ENCODE peak calls at places on chromosome 17, in five cellular contexts. M is stomach, Z is cardiac muscle cell, R is GM23338, J is prostate gland. S is an unnamed sample. For H3K4me1 and H3K36me3, the result is how much of the 10 kb centered on the place peaks cover.

GRCh38 chr17:78174332-78174869 is 6.0 kb downstream of the SYNGR2 start:
- DNase-seq in R (no peak), M (peak), J (peak), Z (no peak), S (peak)

GRCh38 chr17:34245496-34245895 is 9.6 kb upstream of the CCL2 start:
- DNase-seq in J (no peak), M (no peak), R (no peak), Z (no peak), S (no peak)

GRCh38 chr17:70332356-70332755 is 163.0 kb downstream of the KCNJ2 start:
- DNase-seq in J (no peak), M (no peak), R (no peak), Z (no peak), S (no peak)

GRCh38 chr17:81665205-81666091 is 957 bp downstream of the OXLD1 start:
- DNase-seq in Z (peak), M (no peak), R (peak), J (no peak), S (no peak)

GRCh38 chr17:50219345-50219744 is 17.9 kb upstream of the COL1A1 start:
- DNase-seq in M (no peak), J (no peak), R (no peak), Z (peak), S (no peak)

GRCh38 chr17:44094701-44095387 is 24.3 kb downstream of the G6PC3 start:
- DNase-seq in J (no peak), M (no peak), Z (no peak), R (peak), S (no peak)

GRCh38 chr17:69523252-69523861 is 108.9 kb downstream of the MAP2K6 start:
- DNase-seq in M (no peak), J (peak), Z (peak), R (peak), S (no peak)

GRCh38 chr17:76709077-76709950 is 1.5 kb downstream of the MXRA7 start:
- DNase-seq in Z (peak), M (peak), R (peak), J (peak), S (peak)

GRCh38 chr17:11240041-11240801 is 792 bp upstream of the SHISA6 start:
- DNase-seq in R (peak), J (peak), Z (no peak), M (peak), S (no peak)

GRCh38 chr17:43723697-43724359 is 34.8 kb downstream of the SOST start:
- DNase-seq in Z (peak), M (no peak), R (no peak), J (no peak), S (no peak)

GRCh38 chr17:56021681-56022205 is 131.5 kb upstream of the ANKFN1 start:
- DNase-seq in Z (no peak), M (no peak), J (no peak), R (no peak), S (no peak)

GRCh38 chr17:78494961-78495330 is 82.2 kb downstream of the DNAH17 start:
- DNase-seq in J (no peak), Z (no peak), M (no peak), R (no peak), S (no peak)

GRCh38 chr17:55756689-55757088 is 5.8 kb downstream of the PCTP start:
- DNase-seq in R (no peak), J (no peak), M (no peak), Z (no peak), S (no peak)

GRCh38 chr17:20200016-20200788 is 191.0 kb downstream of the SPECC1 start:
- DNase-seq in R (no peak), M (no peak), J (no peak), Z (no peak), S (no peak)

GRCh38 chr17:69105907-69106730 is 35.6 kb downstream of the ABCA6 start:
- DNase-seq in Z (no peak), M (no peak), R (no peak), J (no peak), S (no peak)

GRCh38 chr17:44905006-44906000 is 6.1 kb upstream of the EFTUD2 start:
- DNase-seq in R (no peak), Z (no peak), M (no peak), J (no peak), S (no peak)

GRCh38 chr17:42436401-42436800 is 13.3 kb upstream of the CAVIN1 start:
- DNase-seq in R (no peak), M (no peak), Z (peak), J (no peak), S (no peak)

GRCh38 chr17:38559025-38559879 is 46.5 kb downstream of the SRCIN1 start:
- DNase-seq in M (peak), J (peak), R (peak), Z (peak), S (peak)

GRCh38 chr17:6470146-6470718 is 26.0 kb downstream of the PIMREG start:
- DNase-seq in Z (no peak), M (no peak), J (no peak), R (no peak), S (no peak)

GRCh38 chr17:6473128-6473767 is 29.0 kb downstream of the PIMREG start:
- DNase-seq in M (peak), J (peak), R (peak), Z (peak), S (peak)

GRCh38 chr17:6472517-6472916 is 28.3 kb downstream of the PIMREG start:
- DNase-seq in R (no peak), Z (no peak), M (no peak), J (no peak), S (no peak)

GRCh38 chr17:6470751-6471521 is 26.7 kb downstream of the PIMREG start:
- DNase-seq in J (no peak), R (no peak), M (no peak), Z (no peak), S (no peak)

DNA sequence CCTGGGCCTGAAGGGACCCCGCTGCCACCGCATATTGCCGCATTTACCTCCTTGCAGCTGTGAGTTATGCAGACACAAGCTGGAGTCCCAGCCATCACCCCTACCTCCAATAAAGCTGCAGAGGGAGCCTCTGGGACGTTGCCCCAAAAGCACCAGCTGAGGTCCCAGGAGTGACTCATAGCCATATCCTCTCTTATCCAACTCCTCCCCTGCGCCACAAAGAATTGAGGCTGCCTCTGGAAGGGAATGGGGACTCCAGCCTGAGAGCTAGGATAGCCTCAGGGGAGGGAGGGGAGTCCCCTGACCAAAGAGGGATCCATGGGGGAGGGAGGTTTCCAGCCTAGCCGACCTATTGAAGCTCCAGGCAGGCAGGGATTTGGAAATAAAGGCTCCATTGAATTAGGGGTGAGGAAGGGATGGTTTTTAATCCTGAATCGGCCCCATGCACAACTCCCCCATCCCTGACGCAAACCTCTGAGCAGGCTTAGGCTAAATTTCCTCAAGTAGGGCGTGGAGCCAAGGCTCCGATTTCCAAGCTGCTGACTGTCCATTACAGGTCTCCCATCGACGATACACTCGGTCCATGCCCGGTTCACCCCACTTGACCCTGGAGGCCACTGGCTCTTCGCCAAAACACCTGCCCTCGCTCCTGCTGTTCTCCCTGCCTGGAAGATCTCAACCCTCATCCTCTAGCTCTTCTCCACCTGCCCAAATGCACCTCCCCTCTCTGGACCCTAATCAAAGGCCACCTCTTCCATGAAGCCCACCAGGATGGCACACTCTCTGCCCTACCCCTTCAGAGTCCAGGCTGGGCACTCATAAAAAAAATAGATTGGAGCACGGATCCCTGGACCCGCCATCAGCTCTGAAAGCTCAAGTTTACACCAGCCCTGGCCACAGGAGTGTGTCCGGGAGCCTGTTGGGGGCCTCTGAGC is 27.5 kb downstream of the PIMREG start:
- DNase-seq in J (no peak), Z (peak), R (peak), M (no peak), S (no peak)
- H3K4me1 ChIP-seq in J (under half), Z (under half), R (under half), M (under half), S (under half)

GRCh38 chr17:13931752-13932477 is 137.4 kb upstream of the COX10 start:
- DNase-seq in R (peak), Z (peak), J (peak), M (peak), S (peak)

GRCh38 chr17:13925579-13925978 is 143.7 kb upstream of the COX10 start:
- DNase-seq in Z (no peak), R (no peak), J (no peak), M (no peak), S (no peak)

GRCh38 chr17:13933597-13934276 is 135.6 kb upstream of the COX10 start:
- DNase-seq in M (no peak), J (no peak), Z (no peak), R (no peak), S (no peak)

GRCh38 chr17:13931111-13931526 is 138.2 kb upstream of the COX10 start:
- DNase-seq in J (peak), R (no peak), M (no peak), Z (peak), S (peak)
- H3K4me3 ChIP-seq in J (no peak), R (no peak), M (no peak), Z (no peak), S (no peak)

GRCh38 chr17:61200349-61200735 is 199.3 kb upstream of the TBX2 start:
- DNase-seq in R (no peak), J (no peak), M (no peak), Z (no peak), S (no peak)
- H3K36me3 ChIP-seq in R (under half), J (under half), M (under half), Z (under half), S (under half)

GRCh38 chr17:72419866-72420774 is 299.3 kb downstream of the SOX9 start:
- DNase-seq in M (no peak), R (no peak), Z (no peak), J (peak), S (no peak)
- H3K4me1 ChIP-seq in M (under half), R (under half), Z (under half), J (under half), S (under half)

GRCh38 chr17:18225562-18226283 is at the start of gene LLGL1:
- DNase-seq in M (no peak), J (no peak), R (no peak), Z (peak), S (no peak)

GRCh38 chr17:18228176-18228682 is 2.8 kb downstream of the LLGL1 start:
- DNase-seq in Z (no peak), J (no peak), M (no peak), R (no peak), S (no peak)

GRCh38 chr17:18225121-18225561 is 294 bp upstream of the LLGL1 start:
- DNase-seq in Z (peak), R (peak), J (peak), M (peak), S (peak)

GRCh38 chr17:18227635-18228034 is 2.2 kb downstream of the LLGL1 start:
- DNase-seq in R (no peak), J (no peak), M (no peak), Z (no peak), S (no peak)

GRCh38 chr17:18226284-18226945 is 980 bp downstream of the LLGL1 start:
- DNase-seq in R (no peak), M (no peak), J (no peak), Z (no peak), S (no peak)
- H3K4me3 ChIP-seq in R (peak), M (peak), J (peak), Z (peak), S (peak)

DNA sequence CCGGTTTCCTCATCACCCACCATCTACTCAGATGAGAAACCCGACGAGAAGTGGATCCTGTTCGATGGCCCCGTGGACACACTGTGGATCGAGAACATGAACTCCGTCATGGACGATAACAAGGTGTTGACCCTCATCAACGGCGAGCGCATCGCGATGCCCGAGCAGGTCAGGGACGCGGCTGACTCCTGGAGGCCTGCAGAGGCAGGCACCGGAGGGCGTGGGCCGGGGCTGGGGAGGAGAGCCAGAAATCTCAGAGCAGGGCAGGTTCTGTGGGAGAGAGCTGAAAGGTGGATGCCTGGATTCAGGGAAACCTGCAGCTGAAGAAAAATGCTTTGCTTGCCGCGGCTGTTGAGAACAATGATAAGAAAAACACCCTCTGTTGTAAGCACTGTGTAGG is 47.2 kb upstream of the KDM6B start:
- DNase-seq in J (no peak), M (no peak), Z (no peak), R (no peak), S (no peak)
- H3K36me3 ChIP-seq in J (under half), M (under half), Z (under half), R (under half), S (under half)

DNA sequence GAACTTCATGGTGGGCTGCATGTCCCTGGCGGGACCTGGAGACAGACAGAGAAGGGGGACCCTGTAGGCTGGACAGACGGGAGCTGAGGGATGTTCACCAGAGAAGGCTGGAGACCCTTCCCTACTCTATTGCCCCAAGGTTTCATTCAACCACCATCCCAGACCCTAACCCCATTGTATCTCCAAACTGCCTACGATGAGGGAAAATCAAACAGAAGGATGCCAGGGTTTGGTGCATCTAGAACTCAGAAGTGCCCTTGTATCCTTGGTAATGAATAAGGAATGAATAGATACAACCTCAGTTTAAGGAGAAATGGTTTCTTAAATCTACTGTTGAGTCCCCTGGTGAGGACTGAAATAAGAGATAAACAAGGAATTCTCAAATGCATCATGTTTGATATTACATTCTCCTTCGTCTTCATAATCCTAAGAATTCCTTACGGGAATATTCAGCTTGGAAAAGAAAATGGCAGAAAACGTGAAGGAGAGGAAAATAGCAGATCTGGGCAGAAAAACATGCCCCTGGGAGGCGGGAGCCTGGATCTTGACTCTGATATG is 16.4 kb downstream of the TNS4 start:
- DNase-seq in J (no peak), M (no peak), R (no peak), Z (no peak), S (no peak)
- H3K4me1 ChIP-seq in J (under half), M (under half), R (under half), Z (under half), S (under half)